ENCODE peak calls at places on chromosomes 4 and X, in seven cellular contexts. U is uterus, Q is adrenal gland, I is epithelial cell of proximal tubule, C is upper lobe of right lung, V is H9, M is progenitor cell of endocrine pancreas. J is an unnamed sample.

GRCh38 chr4:48939785-48940184 is 33.2 kb upstream of the OCIAD2 start:
- DNase-seq in I (peak), Q (peak), U (no peak), M (no peak), C (no peak), V (no peak), J (peak)

GRCh38 chrX:121084903-121085611 is 37.6 kb downstream of the GLUD2 start:
- DNase-seq in C (no peak), V (no peak), Q (no peak), I (no peak), M (no peak), U (no peak), J (no peak)

GRCh38 chr4:165415910-165416309 is 37.1 kb downstream of the CPE start:
- DNase-seq in I (no peak), U (no peak), M (no peak), C (no peak), V (no peak), Q (no peak), J (no peak)

GRCh38 chrX:109590176-109590575 is 34.8 kb downstream of the KCNE5 start:
- DNase-seq in M (no peak), C (no peak), V (no peak), U (no peak), I (no peak), Q (no peak), J (no peak)

GRCh38 chrX:16882188-16882587 is 12.0 kb upstream of the RBBP7 start:
- DNase-seq in U (peak), M (no peak), Q (peak), I (no peak), V (no peak), C (peak), J (peak)

GRCh38 chrX:148878371-148878770 is 378.0 kb downstream of the AFF2 start:
- DNase-seq in I (no peak), C (no peak), U (no peak), M (no peak), V (no peak), Q (no peak), J (no peak)

GRCh38 chrX:30777575-30777974 is 111.5 kb downstream of the TAB3 start:
- DNase-seq in U (no peak), M (no peak), V (no peak), C (no peak), I (no peak), Q (no peak), J (no peak)

GRCh38 chr4:27887646-27888045 is 1027.0 kb downstream of the STIM2 start:
- DNase-seq in Q (no peak), M (no peak), V (no peak), I (no peak), C (no peak), U (no peak), J (no peak)

GRCh38 chr4:177562859-177563258 is 120.6 kb upstream of the AGA start:
- DNase-seq in C (no peak), I (peak), M (no peak), V (no peak), Q (no peak), U (no peak), J (no peak)

GRCh38 chr4:66591968-66592367 is 921.7 kb upstream of the EPHA5 start:
- DNase-seq in U (no peak), M (no peak), I (no peak), Q (no peak), C (no peak), V (no peak), J (no peak)

GRCh38 chr4:166895771-166896170 is 338.5 kb downstream of the SPOCK3 start:
- DNase-seq in C (no peak), U (no peak), M (no peak), I (no peak), V (no peak), Q (no peak), J (no peak)

GRCh38 chr4:15557806-15558550 is 88.3 kb downstream of the CC2D2A start:
- DNase-seq in V (no peak), C (no peak), U (no peak), Q (no peak), M (no peak), I (no peak), J (no peak)

GRCh38 chrX:57573754-57574153 is 18.1 kb upstream of the ZXDB start:
- DNase-seq in U (no peak), V (no peak), I (no peak), M (no peak), Q (no peak), C (no peak), J (peak)

GRCh38 chr4:68654946-68655721 is 15.3 kb downstream of the UGT2B15 start:
- DNase-seq in V (no peak), M (no peak), I (no peak), C (no peak), U (no peak), Q (no peak), J (no peak)

DNA sequence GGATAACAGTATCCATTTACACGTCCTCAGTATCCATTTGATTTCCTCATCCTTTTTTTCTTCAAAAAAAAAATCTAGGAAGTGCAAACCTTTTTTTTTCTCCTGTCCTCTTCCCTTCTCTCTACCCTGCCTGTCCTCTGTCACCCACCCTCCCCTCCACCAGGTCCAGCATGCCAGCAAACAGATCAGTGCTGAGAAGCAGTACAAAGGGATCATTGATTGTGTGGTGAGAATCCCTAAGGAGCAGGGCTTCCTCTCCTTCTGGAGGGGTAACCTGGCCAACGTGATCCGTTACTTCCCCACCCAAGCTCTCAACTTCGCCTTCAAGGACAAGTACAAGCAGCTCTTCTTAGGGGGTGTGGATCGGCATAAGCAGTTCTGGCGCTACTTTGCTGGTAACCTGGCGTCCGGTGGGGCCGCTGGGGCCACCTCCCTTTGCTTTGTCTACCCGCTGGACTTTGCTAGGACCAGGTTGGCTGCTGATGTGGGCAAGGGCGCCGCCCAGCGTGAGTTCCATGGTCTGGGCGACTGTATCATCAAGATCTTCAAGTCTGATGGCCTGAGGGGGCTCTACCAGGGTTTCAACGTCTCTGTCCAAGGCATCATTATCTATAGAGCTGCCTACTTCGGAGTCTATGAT is 1.7 kb downstream of the SLC25A4 start:
- DNase-seq in I (no peak), M (no peak), V (no peak), Q (no peak), U (no peak), C (no peak), J (no peak)
- TF ChIP-seq CTCF in I (peak), M (no peak), V (no peak), Q (no peak), U (no peak), C (no peak), J (no peak)

GRCh38 chrX:413322-414201 is 26.9 kb upstream of the PPP2R3B start:
- DNase-seq in M (no peak), V (peak), U (no peak), I (no peak), C (no peak), Q (no peak), J (no peak)
- TF ChIP-seq CTCF in M (peak), V (peak), U (no peak), I (no peak), C (no peak), Q (no peak), J (no peak)

DNA sequence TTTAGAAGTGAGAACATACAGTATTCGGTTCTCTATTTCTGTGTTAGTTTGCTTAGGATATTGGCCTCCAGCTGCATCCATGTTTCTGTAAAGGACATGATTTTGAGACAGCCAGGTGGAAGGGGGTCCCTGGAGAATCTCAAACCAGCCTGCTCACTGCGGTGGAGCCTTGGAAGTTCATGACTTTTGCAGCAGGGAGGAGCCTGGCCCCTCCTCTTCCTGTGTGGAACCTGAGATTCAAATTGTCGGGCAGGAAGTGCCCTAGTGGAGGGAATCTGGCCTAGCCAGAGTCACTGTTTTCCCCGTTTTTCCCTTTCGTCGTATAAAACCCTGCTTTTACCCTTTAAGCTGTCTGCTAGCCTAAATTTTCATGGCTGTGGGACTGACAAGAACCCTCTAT is 762.6 kb downstream of the PCDH18 start:
- DNase-seq in I (no peak), C (no peak), Q (no peak), U (no peak), M (no peak), V (no peak), J (no peak)
- TF ChIP-seq CTCF in I (no peak), C (no peak), Q (no peak), U (no peak), M (no peak), V (no peak), J (no peak)

GRCh38 chr4:108650212-108651067 is at the start of gene OSTC:
- DNase-seq in U (peak), V (peak), M (peak), I (peak), C (peak), Q (peak), J (peak)
- TF ChIP-seq CTCF in U (peak), V (peak), M (peak), I (peak), C (peak), Q (no peak), J (no peak)

GRCh38 chr4:98143001-98143899 is at the start of gene STPG2:
- DNase-seq in C (peak), Q (peak), V (peak), M (peak), U (peak), I (peak), J (peak)
- TF ChIP-seq CTCF in C (peak), Q (peak), V (peak), M (peak), U (no peak), I (peak), J (peak)

DNA sequence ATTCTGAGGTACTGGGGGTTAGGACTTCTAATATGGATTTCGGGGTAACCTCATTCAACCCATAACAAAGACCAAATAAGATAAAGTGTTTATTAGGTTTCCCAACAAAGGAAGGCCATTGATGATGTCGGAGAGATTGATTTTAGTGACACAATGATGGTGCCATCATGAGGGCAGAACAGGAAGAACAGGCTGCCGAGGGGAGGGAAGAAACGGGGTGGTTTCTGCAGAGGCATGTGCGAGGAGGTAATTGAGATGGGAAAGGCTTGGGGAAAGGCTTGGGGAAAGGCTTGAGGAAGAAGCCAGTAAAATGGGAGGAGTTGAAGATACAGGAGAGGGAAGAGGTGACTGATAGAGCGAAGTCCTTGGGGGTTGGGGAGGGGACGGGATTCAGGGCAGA is 6.2 kb downstream of the HPSE start:
- DNase-seq in Q (no peak), V (peak), M (no peak), U (no peak), C (no peak), I (no peak), J (no peak)
- TF ChIP-seq CTCF in Q (no peak), V (peak), M (no peak), U (no peak), C (no peak), I (peak), J (no peak)

GRCh38 chrX:152641996-152642395 is 4.3 kb downstream of the GABRQ start:
- DNase-seq in V (peak), M (no peak), Q (no peak), C (no peak), I (no peak), U (no peak), J (no peak)
- TF ChIP-seq CTCF in V (peak), M (no peak), Q (no peak), C (no peak), I (peak), U (no peak), J (no peak)

GRCh38 chrX:40647307-40648197 is at the start of gene CXorf38:
- DNase-seq in C (peak), Q (peak), I (no peak), V (peak), U (peak), M (peak), J (peak)
- TF ChIP-seq CTCF in C (no peak), Q (no peak), I (no peak), V (peak), U (no peak), M (no peak), J (no peak)

GRCh38 chr4:81913427-81913878 is 441.7 kb upstream of the RASGEF1B start:
- DNase-seq in V (peak), C (no peak), Q (peak), M (peak), I (no peak), U (no peak), J (peak)
- TF ChIP-seq CTCF in V (peak), C (peak), Q (peak), M (peak), I (peak), U (no peak), J (peak)

J was measured in body of pancreas.